ENCODE peak calls at places on chromosome 14, in seven cellular contexts. X, Y, D, M, J, Z and A are unnamed samples.

GRCh38 chr14:37598085-37598972 is 2.9 kb downstream of the TTC6 start:
- DNase-seq in X (no peak), Y (no peak), D (no peak), M (no peak), J (peak; percentile 77), Z (no peak), A (peak; percentile 84)

GRCh38 chr14:58731465-58732330 is 93.9 kb downstream of the DACT1 start:
- DNase-seq in X (no peak), Y (no peak), D (no peak), M (no peak), J (no peak), Z (no peak), A (no peak)

GRCh38 chr14:101005447-101005846 is 101.9 kb upstream of the RTL1 start:
- DNase-seq in X (no peak), Y (no peak), D (no peak), M (peak; percentile 75), J (no peak), Z (no peak), A (no peak)

GRCh38 chr14:54489318-54489683 is 521 bp upstream of the GMFB start:
- DNase-seq in X (no peak), Y (no peak), D (no peak), M (no peak), J (no peak), Z (no peak), A (no peak)

GRCh38 chr14:50676814-50677516 is 8.9 kb upstream of the SAV1 start:
- DNase-seq in X (no peak), Y (no peak), D (no peak), M (no peak), J (no peak), Z (no peak), A (no peak)

GRCh38 chr14:58100735-58101368 is 51.2 kb downstream of the ARMH4 start:
- DNase-seq in X (no peak), Y (no peak), D (no peak), M (no peak), J (no peak), Z (no peak), A (no peak)

GRCh38 chr14:63745858-63746425 is 18.1 kb upstream of the SGPP1 start:
- DNase-seq in X (no peak), Y (no peak), D (no peak), M (peak; percentile 47), J (peak; percentile 34), Z (no peak), A (no peak)

GRCh38 chr14:64758025-64758521 is 53.8 kb downstream of the PLEKHG3 start:
- DNase-seq in X (no peak), Y (peak; percentile 39), D (peak; percentile 65), M (no peak), J (peak; percentile 54), Z (no peak), A (no peak)

GRCh38 chr14:39491134-39491541 is 58.9 kb upstream of the FBXO33 start:
- DNase-seq in X (no peak), Y (no peak), D (no peak), M (no peak), J (no peak), Z (peak; percentile 30), A (no peak)

GRCh38 chr14:77421241-77421640 is 2.1 kb downstream of the NOXRED1 start:
- DNase-seq in X (no peak), Y (no peak), D (no peak), M (no peak), J (no peak), Z (no peak), A (no peak)

GRCh38 chr14:51596473-51596870 is 55.2 kb upstream of the FRMD6 start:
- DNase-seq in X (no peak), Y (no peak), D (no peak), M (no peak), J (no peak), Z (no peak), A (no peak)

GRCh38 chr14:93133476-93133875 is 17.8 kb upstream of the ITPK1 start:
- DNase-seq in X (no peak), Y (no peak), D (peak; percentile 39), M (no peak), J (peak; percentile 32), Z (no peak), A (no peak)

GRCh38 chr14:74647834-74648361 is 35.9 kb upstream of the LTBP2 start:
- DNase-seq in X (no peak), Y (no peak), D (no peak), M (no peak), J (no peak), Z (no peak), A (no peak)

GRCh38 chr14:105252552-105253328 is 4.4 kb downstream of the BTBD6 start:
- DNase-seq in X (no peak), Y (no peak), D (no peak), M (no peak), J (no peak), Z (no peak), A (no peak)

GRCh38 chr14:101721951-101722661 is 39.4 kb upstream of the PPP2R5C start:
- DNase-seq in X (no peak), Y (peak; percentile 53), D (peak; percentile 55), M (no peak), J (peak; percentile 71), Z (peak; percentile 75), A (peak; percentile 71)

GRCh38 chr14:31360919-31361662 is 59.3 kb downstream of the HEATR5A start:
- DNase-seq in X (no peak), Y (no peak), D (no peak), M (no peak), J (no peak), Z (no peak), A (no peak)

GRCh38 chr14:53531730-53532129 is 378.6 kb upstream of the DDHD1 start:
- DNase-seq in X (no peak), Y (no peak), D (no peak), M (no peak), J (no peak), Z (no peak), A (no peak)

GRCh38 chr14:90382491-90383125 is 14.2 kb upstream of the CALM1 start:
- DNase-seq in X (no peak), Y (peak; percentile 89), D (peak; percentile 89), M (peak; percentile 74), J (peak; percentile 68), Z (peak; percentile 66), A (peak; percentile 76)

GRCh38 chr14:37816743-37817295 is 221.4 kb downstream of the TTC6 start:
- DNase-seq in X (no peak), Y (no peak), D (no peak), M (no peak), J (no peak), Z (no peak), A (no peak)

GRCh38 chr14:105294142-105294597 is 6.6 kb downstream of the BRF1 start:
- DNase-seq in X (no peak), Y (no peak), D (no peak), M (no peak), J (no peak), Z (peak; percentile 40), A (no peak)

GRCh38 chr14:39351708-39352107 is 80.5 kb downstream of the FBXO33 start:
- DNase-seq in X (no peak), Y (no peak), D (no peak), M (no peak), J (no peak), Z (no peak), A (no peak)

GRCh38 chr14:93007225-93007997 is 84.5 kb downstream of the CHGA start:
- DNase-seq in X (no peak), Y (peak; percentile 66), D (peak; percentile 58), M (peak; percentile 49), J (peak; percentile 56), Z (peak; percentile 72), A (peak; percentile 38)

GRCh38 chr14:99338313-99338712 is 66.3 kb upstream of the BCL11B start:
- DNase-seq in X (no peak), Y (no peak), D (no peak), M (no peak), J (no peak), Z (no peak), A (no peak)

DNA sequence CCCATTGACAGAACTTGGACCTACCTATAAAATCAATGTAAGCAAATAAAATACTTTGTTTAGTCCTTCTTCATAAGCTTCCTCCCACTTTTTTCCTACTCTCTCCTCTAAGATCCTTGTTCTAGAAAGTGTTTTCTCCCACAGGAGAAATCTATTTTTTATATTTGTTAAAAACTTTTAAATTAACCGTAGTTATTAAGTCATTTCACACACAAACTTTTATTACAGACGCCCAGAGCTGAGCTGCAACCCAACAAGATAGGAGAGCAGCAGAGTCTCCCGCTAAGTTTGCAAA is 27.7 kb downstream of the DAD1 start:
- DNase-seq in X (no peak), Y (no peak), D (no peak), M (no peak), J (no peak), Z (no peak), A (no peak)
- H3K4me1 ChIP-seq in X (peaks cover 27% of the 10 kb centered on the region), Y (peaks cover 38% of the 10 kb centered on the region), D (no peaks in the 10 kb centered on the region), M (peaks cover 42% of the 10 kb centered on the region), J (peaks cover 19% of the 10 kb centered on the region), Z (peaks cover 3% of the 10 kb centered on the region), A (peaks cover 49% of the 10 kb centered on the region)

GRCh38 chr14:104138098-104138890 is at the start of gene KIF26A:
- DNase-seq in X (peak; percentile 82), Y (peak; percentile 57), D (no peak), M (no peak), J (peak; percentile 59), Z (no peak), A (peak; percentile 57)
- H3K36me3 ChIP-seq in X (no peaks in the 10 kb centered on the region), Y (no peaks in the 10 kb centered on the region), D (no peaks in the 10 kb centered on the region), M (no peaks in the 10 kb centered on the region), J (no peaks in the 10 kb centered on the region), Z (no peaks in the 10 kb centered on the region), A (no peaks in the 10 kb centered on the region)

DNA sequence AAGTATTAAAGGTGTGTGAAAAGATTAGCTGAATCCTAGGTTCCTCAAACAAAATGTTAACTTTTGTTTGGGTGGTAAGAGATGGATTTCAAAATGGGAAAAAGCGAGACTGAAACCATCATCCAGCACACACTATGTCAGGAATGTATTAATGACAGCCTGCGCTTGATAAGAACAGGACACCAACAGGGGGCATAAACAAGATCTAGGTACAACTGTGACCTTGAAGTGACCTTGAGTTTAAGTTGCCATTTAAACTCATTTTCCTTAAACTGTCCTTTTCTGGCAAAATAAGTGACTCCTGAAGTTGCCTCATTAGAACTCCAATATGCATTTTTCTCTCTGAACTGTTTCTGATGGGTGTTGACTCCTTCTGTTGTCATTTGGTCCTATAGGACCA is 17.1 kb downstream of the PRKCH start:
- DNase-seq in X (no peak), Y (no peak), D (no peak), M (no peak), J (no peak), Z (no peak), A (no peak)
- H3K4me1 ChIP-seq in X (no peaks in the 10 kb centered on the region), Y (no peaks in the 10 kb centered on the region), D (no peaks in the 10 kb centered on the region), M (no peaks in the 10 kb centered on the region), J (no peaks in the 10 kb centered on the region), Z (no peaks in the 10 kb centered on the region), A (no peaks in the 10 kb centered on the region)

DNA sequence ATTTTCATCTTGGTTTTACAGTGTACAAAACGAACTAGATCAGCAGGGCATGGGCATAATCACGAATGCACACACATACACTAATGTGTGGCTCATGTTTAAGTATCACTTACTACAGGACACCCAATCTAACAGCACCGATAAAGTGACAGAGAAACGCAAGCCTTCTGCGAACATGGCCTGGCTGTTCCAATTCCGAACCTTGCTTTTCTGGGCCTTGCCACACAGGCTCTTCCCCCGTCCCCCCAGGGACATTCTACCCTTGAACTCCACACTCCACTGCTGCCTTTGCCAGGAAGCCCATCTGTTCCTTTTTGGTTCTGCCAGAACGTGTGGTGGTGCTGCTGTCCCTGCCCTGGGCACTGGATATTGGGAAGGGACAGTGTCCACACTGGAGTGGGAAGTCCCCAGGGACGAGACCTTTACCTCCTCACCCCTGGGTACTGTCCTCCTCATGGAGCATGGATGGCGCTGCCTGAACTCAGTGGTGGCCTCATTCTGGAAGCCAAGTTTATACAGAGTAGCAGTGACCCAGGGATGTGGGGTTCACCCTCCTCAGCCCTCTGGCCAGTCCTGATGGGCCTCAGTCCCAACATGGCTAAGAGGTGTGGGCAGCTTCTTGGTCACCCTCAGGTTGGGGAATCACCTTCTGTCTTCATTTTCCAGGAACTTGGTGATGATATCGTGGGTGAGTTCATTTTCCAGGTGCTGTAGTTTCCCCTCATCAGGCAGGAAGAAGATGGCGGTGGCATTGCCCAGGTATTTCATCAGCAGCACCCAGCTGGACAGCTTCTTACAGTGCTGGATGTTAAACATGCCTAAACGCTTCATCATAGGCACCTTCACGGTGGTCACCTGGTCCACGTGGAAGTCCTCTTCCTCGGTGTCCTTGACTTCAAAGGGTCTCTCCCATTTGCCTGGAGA is 7.9 kb downstream of the SERPINA1 start:
- DNase-seq in X (no peak), Y (no peak), D (no peak), M (no peak), J (no peak), Z (no peak), A (no peak)
- H3K36me3 ChIP-seq in X (no peaks in the 10 kb centered on the region), Y (no peaks in the 10 kb centered on the region), D (no peaks in the 10 kb centered on the region), M (no peaks in the 10 kb centered on the region), J (no peaks in the 10 kb centered on the region), Z (no peaks in the 10 kb centered on the region), A (no peaks in the 10 kb centered on the region)